ENCODE peak calls at places on chromosomes 4 and X, in four cellular contexts. F is heart left ventricle, I is psoas muscle, X is PC-3. S is an unnamed sample.
A peak's percentile ranks its signal among the peaks of the same experiment; 100 is the strongest.

GRCh38 chr4:106258145-106259045 is 57.6 kb downstream of the TBCK start:
- DNase-seq in X (no peak), I (no peak), F (no peak), S (no peak)

GRCh38 chr4:166957451-166957850 is 276.8 kb downstream of the SPOCK3 start:
- DNase-seq in F (no peak), X (peak; percentile 7), I (no peak), S (no peak)

GRCh38 chr4:128221556-128221955 is 66.1 kb downstream of the PGRMC2 start:
- DNase-seq in F (no peak), I (no peak), X (no peak), S (no peak)

GRCh38 chr4:61160484-61160883 is 39.6 kb upstream of the ADGRL3 start:
- DNase-seq in F (no peak), I (no peak), X (no peak), S (no peak)

GRCh38 chr4:96136056-96136455 is 296.2 kb downstream of the PDHA2 start:
- DNase-seq in X (no peak), I (no peak), F (no peak), S (no peak)

GRCh38 chr4:48949518-48950207 is 36.4 kb upstream of the CWH43 start:
- DNase-seq in I (no peak), F (no peak), X (peak; percentile 76), S (no peak)

GRCh38 chr4:6301051-6301731 is 31.5 kb downstream of the WFS1 start:
- DNase-seq in I (no peak), X (no peak), F (no peak), S (no peak)

GRCh38 chrX:48958635-48959094 is 1.3 kb upstream of the OTUD5 start:
- DNase-seq in I (peak; percentile 82), X (peak; percentile 53), F (no peak), S (no peak)

GRCh38 chrX:16771483-16772398 is 14.5 kb upstream of the TXLNG start:
- DNase-seq in F (no peak), I (no peak), X (peak; percentile 75), S (peak; percentile 76)

GRCh38 chr4:152246659-152247058 is 289.2 kb downstream of the FBXW7 start:
- DNase-seq in X (no peak), I (no peak), F (no peak), S (no peak)

GRCh38 chr4:178414881-178415446 is 972.7 kb upstream of the AGA start:
- DNase-seq in F (peak; percentile 61), X (no peak), I (no peak), S (no peak)

GRCh38 chr4:152536545-152537182 is 772 bp upstream of the FBXW7 start:
- DNase-seq in I (no peak), X (peak; percentile 39), F (no peak), S (no peak)

DNA sequence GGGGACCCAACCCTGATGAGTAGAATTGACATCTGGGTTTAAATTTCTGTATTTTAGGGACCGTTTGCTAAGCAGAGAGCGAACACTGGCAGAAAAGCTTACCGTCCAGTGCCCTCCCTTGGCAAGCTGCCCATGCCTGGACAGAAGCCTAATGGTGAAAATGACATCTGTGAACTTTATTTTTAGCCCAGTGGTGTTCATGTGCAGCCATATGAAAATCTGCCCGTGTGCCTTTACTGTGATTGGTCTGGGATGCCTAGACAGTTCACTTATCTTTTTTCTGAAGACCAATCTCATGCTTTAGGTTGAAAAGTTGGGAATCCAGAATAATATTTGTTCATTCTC is 1.1 kb downstream of the STBD1 start:
- DNase-seq in I (peak; percentile 84), X (no peak), F (no peak), S (no peak)
- H3K4me3 ChIP-seq in I (peak overlapping the region; percentile 97), X (peak overlapping the region; percentile 99), F (peak overlapping the region; percentile 79), S (peak overlapping the region; percentile 74)

DNA sequence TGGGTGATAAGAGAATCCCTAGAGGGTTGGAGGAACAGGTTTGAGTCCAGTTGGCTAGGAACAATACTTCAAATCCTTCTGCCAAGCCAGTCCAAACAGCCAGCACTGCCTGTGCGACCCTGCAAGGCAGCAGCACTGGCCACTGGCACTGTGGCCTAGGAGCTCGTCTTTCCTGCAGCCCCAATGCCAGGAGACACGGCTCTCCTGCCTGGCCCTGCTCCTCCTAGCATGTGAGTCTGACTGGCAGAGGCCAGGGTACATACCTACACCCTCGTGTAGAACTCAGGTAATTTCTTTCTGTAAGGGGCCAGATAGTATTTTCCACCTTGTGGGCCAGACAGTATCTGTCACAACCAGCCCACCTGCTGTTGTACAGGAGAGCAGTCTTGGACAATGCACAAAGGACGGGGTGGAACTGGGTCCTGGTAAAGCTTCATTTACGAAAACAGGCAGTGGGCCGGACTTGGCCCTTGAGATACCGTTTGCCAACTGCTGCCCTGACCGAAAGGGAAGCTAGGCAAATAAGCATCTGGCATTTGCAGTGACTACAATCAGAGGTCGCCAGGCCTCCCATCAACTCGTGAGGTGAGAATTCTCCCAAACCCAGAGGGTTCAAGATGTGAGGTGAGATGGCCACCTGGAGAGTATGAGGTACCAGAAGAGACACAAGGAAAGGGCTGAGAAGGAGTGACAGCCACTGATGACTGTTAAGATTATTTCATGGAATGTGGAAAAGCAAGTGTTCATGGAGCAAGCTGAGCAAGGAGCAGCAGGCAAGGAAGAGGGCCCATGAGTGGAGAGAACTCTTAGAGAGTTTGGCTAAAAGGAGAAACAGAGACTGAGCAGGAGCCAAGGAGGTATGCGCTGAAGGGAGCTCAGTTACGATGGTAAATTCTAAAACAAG is 29.8 kb upstream of the IRAK1 start:
- DNase-seq in F (no peak), X (no peak), I (peak; percentile 68), S (no peak)
- H3K4me3 ChIP-seq in F (no peak overlapping the region), X (no peak overlapping the region), I (no peak overlapping the region), S (no peak overlapping the region)

GRCh38 chr4:157076578-157076947 is 613 bp downstream of the GLRB start:
- DNase-seq in X (peak; percentile 12), F (no peak), I (no peak), S (no peak)

GRCh38 chr4:157072002-157072401 is 3.9 kb upstream of the GLRB start:
- DNase-seq in I (no peak), X (peak; percentile 33), F (no peak), S (no peak)

GRCh38 chr4:157079441-157079840 is 3.5 kb downstream of the GLRB start:
- DNase-seq in I (no peak), F (no peak), X (no peak), S (no peak)

GRCh38 chr4:157075401-157075800 is 549 bp upstream of the GLRB start:
- DNase-seq in I (no peak), F (no peak), X (no peak), S (no peak)

GRCh38 chr4:157075811-157076577 is at the start of gene GLRB:
- DNase-seq in I (peak; percentile 63), F (peak; percentile 62), X (peak; percentile 38), S (no peak)
- H3K4me3 ChIP-seq in I (peak within 1 kb of the TSS; percentile 79), F (peak within 1 kb of the TSS; percentile 56), X (peak within 1 kb of the TSS; percentile 92), S (peak within 1 kb of the TSS; percentile 72)

DNA sequence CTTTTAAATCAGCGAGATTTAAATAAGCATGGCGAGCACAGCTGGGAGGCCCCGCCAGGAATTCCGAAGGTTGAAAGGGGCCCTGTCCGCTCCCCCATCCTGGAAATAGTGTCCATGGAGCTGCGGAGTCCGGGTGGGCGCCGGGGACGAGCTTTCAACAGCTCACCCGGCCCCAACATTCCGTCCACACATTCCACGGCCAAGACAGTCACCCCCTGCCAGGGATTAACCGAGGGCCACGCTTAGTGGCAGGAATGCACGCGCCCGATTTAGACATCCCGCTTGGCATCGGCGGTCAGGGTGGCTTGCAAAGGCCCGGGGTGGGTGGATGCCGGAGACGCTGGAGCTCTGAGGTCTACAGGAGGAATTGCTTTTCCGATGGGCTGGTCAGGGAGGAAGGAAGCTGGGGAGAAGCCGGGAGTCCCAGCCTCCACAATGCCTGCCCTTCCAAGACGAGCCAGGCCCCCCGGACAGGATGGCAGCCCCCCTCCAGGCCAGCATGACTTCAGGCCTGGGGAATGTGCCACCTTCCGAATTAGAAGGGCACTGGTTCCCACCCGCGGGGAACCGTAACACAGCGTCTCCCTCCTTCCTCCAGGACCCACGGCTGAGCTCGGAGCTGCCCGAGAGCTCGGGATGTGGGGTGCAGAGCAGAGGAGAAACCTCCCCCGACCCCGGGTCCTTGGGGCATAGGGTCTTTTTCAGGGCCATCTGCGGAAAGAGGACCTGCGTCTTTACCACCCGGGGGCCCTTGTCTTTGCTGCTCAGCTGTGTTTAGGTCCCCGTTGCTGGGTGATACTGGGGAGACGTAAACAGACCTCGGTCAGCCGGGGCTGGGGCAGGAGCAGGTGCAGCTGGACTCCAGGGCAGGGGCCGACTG is 26.9 kb upstream of the PPP2R3B start:
- DNase-seq in F (peak; percentile 78), I (peak; percentile 76), X (no peak), S (peak; percentile 9)
- H3K4me3 ChIP-seq in F (peak overlapping the region; percentile 40), I (peak overlapping the region; percentile 60), X (no peak overlapping the region), S (peak overlapping the region; percentile 18)

GRCh38 chr4:146621-147020 is 22.3 kb downstream of the ZNF718 start:
- DNase-seq in F (no peak), I (no peak), X (no peak), S (no peak)
- H3K4me3 ChIP-seq in F (no peak overlapping the region), I (no peak overlapping the region), X (no peak overlapping the region), S (no peak overlapping the region)

DNA sequence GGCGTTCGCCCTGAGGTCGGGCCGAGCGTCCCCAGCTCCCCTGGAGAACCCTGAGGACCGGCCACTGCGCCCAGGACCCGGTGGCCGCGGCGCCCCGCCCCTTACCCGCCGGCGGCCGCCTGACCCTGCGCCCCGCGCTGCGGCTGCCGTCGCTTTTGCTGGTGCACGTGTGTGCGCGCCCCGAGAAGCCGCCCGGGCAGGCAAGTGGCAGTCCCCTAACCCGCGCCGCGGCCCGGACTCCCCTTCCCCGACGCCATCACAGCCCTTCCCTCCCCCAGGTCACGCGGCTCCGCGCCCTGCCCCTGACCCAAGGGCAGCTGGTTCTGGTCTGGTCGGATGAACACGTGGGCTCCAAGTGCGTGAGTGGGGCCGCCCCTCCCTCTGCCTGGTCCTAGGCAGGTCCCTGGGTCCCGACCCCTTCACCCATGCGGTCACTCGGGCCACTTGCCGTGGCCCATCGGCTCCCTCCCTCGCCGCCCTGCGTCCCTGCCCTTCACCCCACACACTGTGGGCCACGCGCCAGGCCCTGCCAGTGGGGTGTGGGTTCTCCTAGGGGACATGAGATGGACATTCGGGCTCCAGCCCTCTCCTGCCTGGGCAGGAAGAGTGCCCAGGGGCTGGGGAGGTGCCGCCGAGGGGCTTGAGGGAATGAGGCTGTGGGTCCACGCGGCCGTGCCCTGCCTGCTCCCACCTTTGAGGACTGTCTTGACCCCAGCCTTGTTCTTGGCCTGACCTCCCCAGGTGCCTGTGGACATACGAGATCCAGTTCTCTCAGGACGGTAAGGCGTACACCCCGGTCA is 8.0 kb upstream of the FGFRL1 start:
- DNase-seq in I (no peak), F (no peak), X (no peak), S (no peak)
- H3K4me3 ChIP-seq in I (no peak overlapping the region), F (no peak overlapping the region), X (no peak overlapping the region), S (no peak overlapping the region)

DNA sequence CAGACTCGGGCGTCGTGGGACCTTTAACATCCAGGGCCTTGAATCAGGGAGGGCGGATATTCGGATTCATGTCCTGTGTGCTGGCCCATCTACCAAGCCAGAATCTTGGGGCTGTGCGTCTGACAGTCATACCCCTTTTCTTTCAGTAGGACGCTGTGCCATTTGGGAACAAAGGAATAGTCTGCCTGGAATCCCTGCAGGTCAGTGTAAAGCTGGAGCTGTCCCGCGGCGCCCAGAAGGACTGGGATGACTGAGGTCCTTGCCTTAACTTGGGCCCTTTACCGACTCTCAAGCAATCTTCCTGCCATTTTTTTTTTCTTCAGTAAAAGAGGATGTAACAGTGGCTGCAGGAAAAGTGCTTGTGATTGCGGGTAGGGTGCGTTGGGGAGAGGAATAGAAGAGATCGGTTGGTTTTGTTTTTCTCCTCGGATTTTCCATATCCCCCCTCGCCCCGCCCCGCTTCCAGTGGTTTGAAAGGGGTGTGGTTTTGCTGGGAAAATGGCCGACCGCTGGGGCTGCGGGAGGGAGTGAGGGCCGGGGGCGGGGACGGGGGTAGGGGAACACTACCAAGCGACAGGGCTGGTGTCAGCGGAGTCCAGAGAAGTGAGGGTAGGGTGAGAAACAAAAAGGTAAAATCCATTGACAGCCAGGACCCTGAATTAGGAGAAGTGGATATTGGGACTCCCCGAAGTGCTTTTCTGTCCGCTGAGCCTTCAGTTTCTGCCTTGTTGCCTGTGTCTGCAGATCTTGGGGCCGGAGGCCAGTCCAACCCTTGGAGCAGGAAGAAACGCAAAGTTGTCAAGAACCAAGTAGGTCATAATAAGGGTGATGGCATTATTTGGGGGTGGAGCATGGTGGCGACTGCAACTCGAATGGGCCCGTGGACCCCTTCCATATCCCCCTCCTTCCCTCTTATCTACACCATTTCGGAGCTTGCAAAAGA is 749 bp downstream of the ARMCX1 start:
- DNase-seq in I (peak; percentile 61), F (peak; percentile 71), X (no peak), S (peak; percentile 3)
- H3K4me3 ChIP-seq in I (peak overlapping the region; percentile 65), F (peak overlapping the region; percentile 60), X (no peak overlapping the region), S (peak overlapping the region; percentile 64)

S was measured in skeletal muscle cell.